ENCODE peak calls at places on chromosome 5, in ten cellular contexts. K is vagina, A is uterus, I is heart left ventricle, P is Peyer's patch, J is spleen, G is HCT116, Y is upper lobe of left lung, U is IMR-90, M is transverse colon. V is an unnamed sample. For H3K36me3, the result is how much of the 10 kb centered on the place peaks cover.

GRCh38 chr5:141845371-141845821 is 32.8 kb downstream of the PCDH1 start:
- DNase-seq in K (no peak), A (no peak), I (no peak), P (no peak), J (no peak), G (no peak), Y (no peak), U (no peak), M (no peak), V (no peak)

GRCh38 chr5:172910828-172911627 is 48.2 kb upstream of the RPL26L1 start:
- DNase-seq in K (no peak), A (peak), I (peak), P (peak), J (peak), G (peak), Y (peak), U (peak), M (peak), V (no peak)

GRCh38 chr5:81194633-81195333 is 38.3 kb upstream of the CKMT2 start:
- DNase-seq in K (no peak), A (peak), I (peak), P (peak), J (peak), G (peak), Y (peak), U (peak), M (peak), V (peak)

GRCh38 chr5:148687871-148688270 is 33.5 kb upstream of the HTR4 start:
- DNase-seq in K (no peak), A (no peak), I (no peak), P (no peak), J (no peak), G (no peak), Y (no peak), U (no peak), M (no peak), V (no peak)

GRCh38 chr5:72507360-72508238 is at the start of gene ZNF366:
- DNase-seq in K (peak), A (no peak), I (no peak), P (no peak), J (no peak), G (no peak), Y (no peak), U (peak), M (no peak), V (no peak)

GRCh38 chr5:141419074-141419880 is 1.6 kb upstream of the PCDHGA11 start:
- DNase-seq in K (peak), A (no peak), I (no peak), P (no peak), J (no peak), G (no peak), Y (no peak), U (no peak), M (no peak), V (no peak)

GRCh38 chr5:93578179-93578812 is 2.7 kb downstream of the NR2F1-AS1 start:
- DNase-seq in K (peak), A (peak), I (no peak), P (no peak), J (no peak), G (no peak), Y (no peak), U (peak), M (no peak), V (no peak)

GRCh38 chr5:103272377-103272776 is 13.8 kb downstream of the MACIR start:
- DNase-seq in K (no peak), A (no peak), I (no peak), P (no peak), J (no peak), G (no peak), Y (no peak), U (peak), M (no peak), V (no peak)

GRCh38 chr5:177995691-177996595 is at the start of gene PROP1:
- DNase-seq in K (peak), A (no peak), I (no peak), P (no peak), J (no peak), G (no peak), Y (no peak), U (no peak), M (no peak), V (no peak)

GRCh38 chr5:56464935-56465756 is 232.0 kb upstream of the ANKRD55 start:
- DNase-seq in K (peak), A (no peak), I (no peak), P (no peak), J (no peak), G (no peak), Y (no peak), U (no peak), M (no peak), V (no peak)

GRCh38 chr5:151078490-151079262 is 2.2 kb downstream of the TNIP1 start:
- DNase-seq in K (no peak), A (no peak), I (peak), P (peak), J (peak), G (no peak), Y (no peak), U (no peak), M (peak), V (no peak)

GRCh38 chr5:95863383-95863757 is 40.8 kb upstream of the GLRX start:
- DNase-seq in K (peak), A (no peak), I (no peak), P (no peak), J (no peak), G (no peak), Y (peak), U (peak), M (no peak), V (no peak)

GRCh38 chr5:115377468-115378217 is 81.2 kb upstream of the CCDC112 start:
- DNase-seq in K (no peak), A (no peak), I (no peak), P (no peak), J (no peak), G (peak), Y (no peak), U (peak), M (no peak), V (no peak)

GRCh38 chr5:144504929-144505578 is 334.4 kb downstream of the KCTD16 start:
- DNase-seq in K (no peak), A (no peak), I (no peak), P (no peak), J (no peak), G (no peak), Y (no peak), U (no peak), M (no peak), V (no peak)

GRCh38 chr5:137206030-137206715 is 293.0 kb downstream of the SPOCK1 start:
- DNase-seq in K (peak), A (no peak), I (no peak), P (no peak), J (no peak), G (no peak), Y (peak), U (peak), M (no peak), V (no peak)

GRCh38 chr5:164345173-164345572 is 839.8 kb downstream of the MAT2B start:
- DNase-seq in K (no peak), A (no peak), I (peak), P (no peak), J (no peak), G (no peak), Y (no peak), U (peak), M (no peak), V (no peak)

GRCh38 chr5:69049796-69050195 is 44.0 kb upstream of the SLC30A5 start:
- DNase-seq in K (no peak), A (no peak), I (no peak), P (no peak), J (no peak), G (no peak), Y (no peak), U (no peak), M (no peak), V (no peak)

GRCh38 chr5:81750308-81751008 is 439 bp downstream of the SSBP2 start:
- DNase-seq in K (no peak), A (no peak), I (peak), P (no peak), J (no peak), G (no peak), Y (no peak), U (no peak), M (peak), V (no peak)

GRCh38 chr5:109455598-109456096 is 45.9 kb upstream of the PJA2 start:
- DNase-seq in K (peak), A (peak), I (peak), P (no peak), J (no peak), G (peak), Y (peak), U (peak), M (peak), V (peak)

GRCh38 chr5:173232499-173233346 is 2.3 kb downstream of the NKX2-5 start:
- DNase-seq in K (no peak), A (no peak), I (no peak), P (no peak), J (peak), G (no peak), Y (no peak), U (no peak), M (no peak), V (no peak)

GRCh38 chr5:165757756-165758155 is 2252.3 kb downstream of the MAT2B start:
- DNase-seq in K (no peak), A (no peak), I (no peak), P (no peak), J (no peak), G (no peak), Y (no peak), U (no peak), M (no peak), V (no peak)

GRCh38 chr5:93278876-93279275 is 302.1 kb downstream of the NR2F1-AS1 start:
- DNase-seq in K (no peak), A (no peak), I (no peak), P (no peak), J (no peak), G (no peak), Y (no peak), U (peak), M (no peak), V (no peak)

GRCh38 chr5:143053780-143054179 is 283.6 kb downstream of the ARHGAP26 start:
- DNase-seq in K (no peak), A (no peak), I (no peak), P (no peak), J (no peak), G (no peak), Y (no peak), U (no peak), M (no peak), V (no peak)

GRCh38 chr5:133846478-133847226 is 121.8 kb downstream of the C5orf15 start:
- DNase-seq in K (no peak), A (no peak), I (no peak), P (no peak), J (no peak), G (no peak), Y (no peak), U (no peak), M (no peak), V (no peak)

GRCh38 chr5:116664988-116665387 is 90.4 kb upstream of the SEMA6A start:
- DNase-seq in K (no peak), A (no peak), I (no peak), P (no peak), J (no peak), G (no peak), Y (no peak), U (no peak), M (no peak), V (no peak)

GRCh38 chr5:98096155-98096554 is 677.3 kb upstream of the RGMB start:
- DNase-seq in K (no peak), A (no peak), I (no peak), P (no peak), J (no peak), G (no peak), Y (no peak), U (peak), M (no peak), V (no peak)

GRCh38 chr5:73515232-73515631 is 17.0 kb downstream of the BTF3 start:
- DNase-seq in K (no peak), A (no peak), I (no peak), P (no peak), J (no peak), G (no peak), Y (peak), U (no peak), M (peak), V (no peak)

GRCh38 chr5:81450940-81451339 is 57.0 kb upstream of the ACOT12 start:
- DNase-seq in K (no peak), A (no peak), I (no peak), P (no peak), J (no peak), G (no peak), Y (no peak), U (peak), M (no peak), V (no peak)

GRCh38 chr5:180806351-180807011 is 3.9 kb upstream of the MGAT1 start:
- DNase-seq in K (no peak), A (no peak), I (no peak), P (no peak), J (no peak), G (no peak), Y (peak), U (no peak), M (no peak), V (no peak)

GRCh38 chr5:40675396-40676133 is 4.2 kb upstream of the PTGER4 start:
- DNase-seq in K (no peak), A (no peak), I (no peak), P (no peak), J (no peak), G (no peak), Y (no peak), U (no peak), M (no peak), V (no peak)

DNA sequence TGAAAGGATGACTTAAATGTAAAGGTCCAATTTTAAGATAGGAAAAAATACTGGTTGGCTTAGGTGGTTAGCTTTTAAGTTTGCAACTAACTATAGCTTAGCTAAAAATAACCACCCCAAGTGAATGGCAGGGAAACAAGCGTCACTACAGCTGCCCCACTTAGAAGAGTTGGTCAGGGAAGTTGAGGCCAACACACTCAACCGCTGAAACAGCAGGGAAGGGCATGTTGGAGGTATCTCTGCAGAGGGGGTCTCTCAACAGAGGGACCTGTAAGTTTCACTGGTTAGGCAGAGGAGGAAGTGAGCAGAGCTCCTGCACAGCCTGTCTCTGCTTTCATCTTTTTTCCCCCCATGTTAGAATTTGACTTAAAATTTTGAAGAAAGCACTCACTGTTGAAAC is 75.3 kb downstream of the LHFPL2 start:
- DNase-seq in K (peak), A (no peak), I (no peak), P (no peak), J (no peak), G (no peak), Y (no peak), U (no peak), M (no peak), V (no peak)
- TF ChIP-seq POLR2A in K (no peak), A (no peak), I (no peak), P (no peak), J (no peak), G (no peak), Y (no peak), U (no peak), M (no peak), V (no peak)

GRCh38 chr5:1795931-1796330 is 3.7 kb downstream of the MRPL36 start:
- DNase-seq in K (no peak), A (no peak), I (no peak), P (no peak), J (no peak), G (no peak), Y (peak), U (no peak), M (no peak), V (no peak)

GRCh38 chr5:1795506-1795905 is 4.1 kb downstream of the MRPL36 start:
- DNase-seq in K (no peak), A (no peak), I (no peak), P (no peak), J (no peak), G (no peak), Y (peak), U (no peak), M (no peak), V (no peak)

GRCh38 chr5:1796371-1797108 is 3.1 kb downstream of the MRPL36 start:
- DNase-seq in K (no peak), A (no peak), I (no peak), P (no peak), J (no peak), G (no peak), Y (peak), U (no peak), M (no peak), V (no peak)

GRCh38 chr5:1797855-1798254 is 1.8 kb downstream of the MRPL36 start:
- DNase-seq in K (no peak), A (no peak), I (no peak), P (no peak), J (no peak), G (no peak), Y (peak), U (no peak), M (no peak), V (no peak)

DNA sequence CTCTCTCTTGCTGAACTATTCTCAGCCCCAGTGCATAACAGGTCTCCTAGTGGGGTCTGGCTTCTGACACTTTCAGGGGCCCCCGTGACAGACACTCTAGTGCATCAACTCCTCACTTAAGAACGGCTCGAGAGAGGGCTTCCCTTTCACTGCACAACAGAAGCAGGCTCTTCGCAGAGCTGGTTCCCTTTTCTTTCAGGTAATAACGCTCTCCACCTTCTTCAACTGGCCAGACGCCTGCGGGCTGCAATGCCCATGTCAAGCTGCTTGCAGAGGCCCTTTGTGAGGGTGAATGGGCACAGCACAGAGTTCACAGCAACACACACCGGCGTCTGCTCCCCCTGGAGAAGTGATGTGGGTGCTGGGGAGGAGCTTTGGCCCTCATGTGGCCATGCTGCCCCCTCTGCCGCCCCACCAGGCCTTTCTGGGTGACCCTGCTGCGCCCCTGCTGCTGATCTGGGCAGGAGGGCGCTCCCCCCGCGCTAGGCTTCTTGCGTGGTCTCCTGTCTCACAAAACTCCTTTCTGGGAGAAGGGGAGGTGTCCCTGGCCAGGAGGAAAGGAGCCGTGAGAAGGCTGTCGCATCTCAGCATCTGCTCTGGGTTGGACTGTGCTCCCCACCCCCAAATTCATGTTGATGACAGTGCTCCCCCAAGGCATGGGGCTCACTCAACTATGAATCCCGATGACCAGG is 2.4 kb downstream of the MRPL36 start:
- DNase-seq in K (no peak), A (no peak), I (no peak), P (no peak), J (no peak), G (no peak), Y (peak), U (no peak), M (no peak), V (no peak)
- H3K4me3 ChIP-seq in K (no peak), A (no peak), I (no peak), P (no peak), J (no peak), G (no peak), Y (no peak), U (no peak), M (no peak), V (no peak)

GRCh38 chr5:176671890-176672615 is 24.8 kb downstream of the TSPAN17 start:
- DNase-seq in K (no peak), A (no peak), I (no peak), P (no peak), J (no peak), G (no peak), Y (no peak), U (no peak), M (no peak), V (no peak)
- H3K36me3 ChIP-seq in K (under half), A (under half), I (under half), P (under half), J (under half), G (under half), Y (under half), U (under half), M (under half), V (under half)

GRCh38 chr5:128083033-128083810 is at the start of gene SLC12A2:
- DNase-seq in K (peak), A (peak), I (peak), P (peak), J (peak), G (peak), Y (peak), U (peak), M (peak), V (peak)

GRCh38 chr5:128082551-128083032 is 974 bp upstream of the SLC12A2 start:
- DNase-seq in K (no peak), A (no peak), I (no peak), P (no peak), J (no peak), G (peak), Y (no peak), U (no peak), M (no peak), V (no peak)

GRCh38 chr5:128085413-128085812 is 1.8 kb downstream of the SLC12A2 start:
- DNase-seq in K (no peak), A (no peak), I (no peak), P (no peak), J (no peak), G (no peak), Y (no peak), U (no peak), M (no peak), V (no peak)

GRCh38 chr5:128084228-128085167 is 932 bp downstream of the SLC12A2 start:
- DNase-seq in K (peak), A (peak), I (peak), P (peak), J (peak), G (no peak), Y (peak), U (peak), M (peak), V (peak)

DNA sequence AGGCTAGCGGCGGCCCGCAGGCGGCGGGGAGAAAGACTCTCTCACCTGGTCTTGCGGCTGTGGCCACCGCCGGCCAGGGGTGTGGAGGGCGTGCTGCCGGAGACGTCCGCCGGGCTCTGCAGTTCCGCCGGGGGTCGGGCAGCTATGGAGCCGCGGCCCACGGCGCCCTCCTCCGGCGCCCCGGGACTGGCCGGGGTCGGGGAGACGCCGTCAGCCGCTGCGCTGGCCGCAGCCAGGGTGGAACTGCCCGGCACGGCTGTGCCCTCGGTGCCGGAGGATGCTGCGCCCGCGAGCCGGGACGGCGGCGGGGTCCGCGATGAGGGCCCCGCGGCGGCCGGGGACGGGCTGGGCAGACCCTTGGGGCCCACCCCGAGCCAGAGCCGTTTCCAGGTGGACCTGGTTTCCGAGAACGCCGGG is 253 bp downstream of the SLC12A2 start:
- DNase-seq in K (no peak), A (no peak), I (no peak), P (no peak), J (peak), G (no peak), Y (no peak), U (peak), M (no peak), V (no peak)
- TF ChIP-seq POLR2A in K (no peak), A (no peak), I (no peak), P (no peak), J (no peak), G (no peak), Y (no peak), U (no peak), M (peak), V (no peak)

V was measured in esophagus squamous epithelium.